ENCODE peak calls at places on chromosome 6, in five cellular contexts. H, V, D, M and C are unnamed samples.
A peak's percentile ranks its signal among the peaks of the same experiment; 100 is the strongest.

GRCh38 chr6:169967687-169968086 is 216.3 kb downstream of the ERMARD start:
- DNase-seq in M (no peak), H (no peak), V (no peak), D (no peak), C (no peak)

GRCh38 chr6:141077355-141078333 is 1055.1 kb upstream of the GJE1 start:
- DNase-seq in M (no peak), H (no peak), V (no peak), D (no peak), C (peak; percentile 56)

GRCh38 chr6:3294921-3295871 is 36.4 kb downstream of the PSMG4 start:
- DNase-seq in D (no peak), M (no peak), V (no peak), H (no peak), C (peak; percentile 90)

GRCh38 chr6:139757766-139758655 is 383.6 kb upstream of the CITED2 start:
- DNase-seq in M (no peak), D (no peak), V (no peak), H (no peak), C (no peak)

GRCh38 chr6:105014954-105015353 is 58.0 kb downstream of the LIN28B start:
- DNase-seq in M (no peak), H (no peak), D (no peak), V (no peak), C (no peak)

GRCh38 chr6:35173068-35174042 is 32.2 kb upstream of the TCP11 start:
- DNase-seq in H (no peak), D (peak; percentile 75), M (no peak), V (no peak), C (no peak)

GRCh38 chr6:80348263-80348662 is 241.8 kb downstream of the BCKDHB start:
- DNase-seq in H (no peak), V (no peak), M (no peak), D (no peak), C (no peak)

GRCh38 chr6:151494235-151494950 is 576 bp downstream of the CCDC170 start:
- DNase-seq in M (no peak), H (peak; percentile 7), V (no peak), D (peak; percentile 50), C (peak; percentile 63)

GRCh38 chr6:28254340-28254618 is 2.2 kb upstream of the ZKSCAN4 start:
- DNase-seq in V (no peak), H (no peak), D (no peak), M (no peak), C (no peak)

GRCh38 chr6:42131531-42131930 is 10.9 kb downstream of the C6orf132 start:
- DNase-seq in V (no peak), D (peak; percentile 79), H (no peak), M (no peak), C (no peak)

GRCh38 chr6:148962854-148963515 is 216.2 kb downstream of the UST start:
- DNase-seq in D (no peak), H (no peak), V (no peak), M (no peak), C (no peak)

GRCh38 chr6:125165256-125165655 is 11.7 kb downstream of the TPD52L1 start:
- DNase-seq in M (no peak), V (no peak), D (no peak), H (no peak), C (no peak)

GRCh38 chr6:80382796-80383195 is 276.3 kb downstream of the BCKDHB start:
- DNase-seq in M (no peak), H (no peak), V (no peak), D (no peak), C (no peak)

GRCh38 chr6:136795996-136796395 is 3.7 kb upstream of the MAP3K5 start:
- DNase-seq in M (no peak), H (no peak), D (no peak), V (no peak), C (no peak)

GRCh38 chr6:6529275-6529674 is 59.2 kb upstream of the LY86 start:
- DNase-seq in D (no peak), M (no peak), V (no peak), H (no peak), C (no peak)

GRCh38 chr6:4575724-4576123 is 200.5 kb upstream of the CDYL start:
- DNase-seq in V (no peak), M (no peak), D (no peak), H (no peak), C (no peak)

GRCh38 chr6:6224933-6225486 is 95.5 kb downstream of the F13A1 start:
- DNase-seq in D (no peak), V (no peak), H (no peak), M (no peak), C (no peak)

GRCh38 chr6:55557176-55557575 is 21.8 kb downstream of the HMGCLL1 start:
- DNase-seq in M (no peak), D (no peak), H (no peak), V (no peak), C (peak; percentile 36)

GRCh38 chr6:98576811-98577210 is 257.6 kb upstream of the POU3F2 start:
- DNase-seq in H (no peak), M (no peak), D (no peak), V (no peak), C (no peak)

GRCh38 chr6:13538084-13538483 is 36.3 kb upstream of the SIRT5 start:
- DNase-seq in H (peak; percentile 12), M (no peak), D (no peak), V (no peak), C (peak; percentile 57)

GRCh38 chr6:81812416-81812815 is 59.9 kb upstream of the TENT5A start:
- DNase-seq in D (no peak), V (no peak), H (no peak), M (no peak), C (no peak)

GRCh38 chr6:166592818-166593217 is 6.3 kb upstream of the RAMACL start:
- DNase-seq in V (no peak), M (no peak), H (no peak), D (no peak), C (no peak)

GRCh38 chr6:118630928-118631327 is 20.5 kb downstream of the CEP85L start:
- DNase-seq in H (no peak), M (no peak), V (no peak), D (no peak), C (no peak)

GRCh38 chr6:113293106-113293505 is 564.0 kb upstream of the MARCKS start:
- DNase-seq in M (no peak), V (no peak), H (no peak), D (no peak), C (no peak)